ENCODE peak calls at places on chromosomes 7 and 10, in eight cellular contexts. Z is activated naive CD4-positive, alpha-beta T cell treated with anti-CD3 and anti-CD28 coated beads, Interleukin-2, amount 50 U/mL, for 72 hours; I is PC-9; C is fibroblast of mammary gland; G is pons; W is activated CD8-positive, alpha-beta T cell treated with anti-CD3 and anti-CD28 coated beads, Interleukin-2, amount 10 ng/mL, durations not matched to agents 7 days and 5 days; U is H1; M is choroid plexus epithelial cell. H is an unnamed sample.

GRCh38 chr10:4281207-4281825 is 496.3 kb upstream of the KLF6 start:
- DNase-seq in Z (no peak), I (no peak), C (peak; percentile 56), G (no peak), W (no peak), U (no peak), M (peak; percentile 46), H (no peak)

GRCh38 chr10:14787938-14788337 is 13.2 kb upstream of the FAM107B start:
- DNase-seq in Z (no peak), I (no peak), C (no peak), G (no peak), W (no peak), U (no peak), M (no peak), H (no peak)

GRCh38 chr7:92691578-92691977 is 101.4 kb upstream of the FAM133B start:
- DNase-seq in Z (no peak), I (peak; percentile 8), C (peak; percentile 79), G (peak; percentile 79), W (peak; percentile 57), U (no peak), M (peak; percentile 82), H (peak; percentile 92)

GRCh38 chr7:37546677-37547076 is 98.0 kb upstream of the ELMO1 start:
- DNase-seq in Z (no peak), I (no peak), C (peak; percentile 3), G (no peak), W (no peak), U (no peak), M (no peak), H (no peak)

GRCh38 chr7:65946895-65947294 is 35.1 kb downstream of the GUSB start:
- DNase-seq in Z (no peak), I (peak; percentile 14), C (peak; percentile 81), G (no peak), W (no peak), U (no peak), M (peak; percentile 76), H (no peak)

GRCh38 chr10:10776363-10776762 is 241.3 kb upstream of the CELF2 start:
- DNase-seq in Z (no peak), I (no peak), C (no peak), G (no peak), W (no peak), U (no peak), M (no peak), H (no peak)

GRCh38 chr7:98163704-98164478 is 47.3 kb upstream of the BHLHA15 start:
- DNase-seq in Z (no peak), I (peak; percentile 53), C (no peak), G (no peak), W (no peak), U (no peak), M (peak; percentile 26), H (no peak)

GRCh38 chr7:11343136-11343535 is 369.5 kb downstream of the PHF14 start:
- DNase-seq in Z (no peak), I (no peak), C (no peak), G (no peak), W (no peak), U (no peak), M (no peak), H (no peak)

GRCh38 chr7:158587425-158588084 is at the start of gene PTPRN2:
- DNase-seq in Z (no peak), I (no peak), C (peak; percentile 28), G (peak; percentile 29), W (peak; percentile 60), U (peak; percentile 77), M (peak; percentile 67), H (no peak)

GRCh38 chr10:1754506-1755177 is 17.3 kb upstream of the ADARB2 start:
- DNase-seq in Z (no peak), I (no peak), C (no peak), G (peak; percentile 91), W (no peak), U (no peak), M (no peak), H (no peak)